ENCODE peak calls at places on chromosomes 13 and 19, in five cellular contexts. One of them, this sample, is unnamed.

GRCh38 chr13:27481766-27482165 is 31.4 kb upstream of the MTIF3 start:
- DNase-seq in head of caudate nucleus: peak
- DNase-seq in B cell: no peak
- DNase-seq in fibroblast of the conjunctiva: no peak
- DNase-seq in heart right ventricle: no peak
- DNase-seq in this sample: peak

GRCh38 chr13:42215578-42216421 is 56.2 kb upstream of the AKAP11 start:
- DNase-seq in head of caudate nucleus: peak
- DNase-seq in B cell: no peak
- DNase-seq in fibroblast of the conjunctiva: peak
- DNase-seq in heart right ventricle: no peak
- DNase-seq in this sample: peak

GRCh38 chr13:113582841-113583631 is 1.5 kb upstream of the TFDP1 start:
- DNase-seq in head of caudate nucleus: no peak
- DNase-seq in B cell: no peak
- DNase-seq in fibroblast of the conjunctiva: no peak
- DNase-seq in heart right ventricle: no peak
- DNase-seq in this sample: no peak

GRCh38 chr19:3196933-3197205 is 11.1 kb downstream of the NCLN start:
- DNase-seq in head of caudate nucleus: no peak
- DNase-seq in B cell: no peak
- DNase-seq in fibroblast of the conjunctiva: no peak
- DNase-seq in heart right ventricle: no peak
- DNase-seq in this sample: no peak

GRCh38 chr19:51460164-51460992 is 2.1 kb upstream of the SIGLEC8 start:
- DNase-seq in head of caudate nucleus: no peak
- DNase-seq in B cell: no peak
- DNase-seq in fibroblast of the conjunctiva: no peak
- DNase-seq in heart right ventricle: no peak
- DNase-seq in this sample: peak

GRCh38 chr13:44874886-44875630 is 114.2 kb downstream of the NUFIP1 start:
- DNase-seq in head of caudate nucleus: no peak
- DNase-seq in B cell: no peak
- DNase-seq in fibroblast of the conjunctiva: no peak
- DNase-seq in heart right ventricle: no peak
- DNase-seq in this sample: no peak

GRCh38 chr13:65724261-65724660 is 1505.9 kb downstream of the PCDH9 start:
- DNase-seq in head of caudate nucleus: no peak
- DNase-seq in B cell: no peak
- DNase-seq in fibroblast of the conjunctiva: peak
- DNase-seq in heart right ventricle: no peak
- DNase-seq in this sample: no peak

GRCh38 chr19:4624733-4625362 is 14.5 kb upstream of the TNFAIP8L1 start:
- DNase-seq in head of caudate nucleus: no peak
- DNase-seq in B cell: no peak
- DNase-seq in fibroblast of the conjunctiva: no peak
- DNase-seq in heart right ventricle: no peak
- DNase-seq in this sample: no peak

GRCh38 chr13:112692104-112692503 is 2.3 kb downstream of the ATP11A start:
- DNase-seq in head of caudate nucleus: no peak
- DNase-seq in B cell: no peak
- DNase-seq in fibroblast of the conjunctiva: no peak
- DNase-seq in heart right ventricle: no peak
- DNase-seq in this sample: no peak

GRCh38 chr19:5060591-5061339 is 91.9 kb downstream of the KDM4B start:
- DNase-seq in head of caudate nucleus: no peak
- DNase-seq in B cell: no peak
- DNase-seq in fibroblast of the conjunctiva: no peak
- DNase-seq in heart right ventricle: no peak
- DNase-seq in this sample: no peak

GRCh38 chr13:95620498-95621140 is 23.9 kb downstream of the DZIP1 start:
- DNase-seq in head of caudate nucleus: no peak
- DNase-seq in B cell: no peak
- DNase-seq in fibroblast of the conjunctiva: no peak
- DNase-seq in heart right ventricle: no peak
- DNase-seq in this sample: no peak

GRCh38 chr13:94825507-94825906 is 113.2 kb upstream of the SOX21 start:
- DNase-seq in head of caudate nucleus: peak
- DNase-seq in B cell: no peak
- DNase-seq in fibroblast of the conjunctiva: peak
- DNase-seq in heart right ventricle: peak
- DNase-seq in this sample: no peak

GRCh38 chr13:20945952-20946383 is 43.4 kb upstream of the XPO4 start:
- DNase-seq in head of caudate nucleus: no peak
- DNase-seq in B cell: no peak
- DNase-seq in fibroblast of the conjunctiva: no peak
- DNase-seq in heart right ventricle: no peak
- DNase-seq in this sample: no peak

GRCh38 chr19:19053508-19054314 is 10.1 kb upstream of the SLC25A42 start:
- DNase-seq in head of caudate nucleus: peak
- DNase-seq in B cell: peak
- DNase-seq in fibroblast of the conjunctiva: peak
- DNase-seq in heart right ventricle: peak
- DNase-seq in this sample: peak

GRCh38 chr13:95275322-95276118 is 25.7 kb downstream of the ABCC4 start:
- DNase-seq in head of caudate nucleus: no peak
- DNase-seq in B cell: no peak
- DNase-seq in fibroblast of the conjunctiva: no peak
- DNase-seq in heart right ventricle: no peak
- DNase-seq in this sample: no peak

GRCh38 chr13:100815476-100816046 is 141.0 kb upstream of the TMTC4 start:
- DNase-seq in head of caudate nucleus: no peak
- DNase-seq in B cell: no peak
- DNase-seq in fibroblast of the conjunctiva: no peak
- DNase-seq in heart right ventricle: no peak
- DNase-seq in this sample: no peak

GRCh38 chr13:61052175-61052574 is 363.5 kb downstream of the PCDH20 start:
- DNase-seq in head of caudate nucleus: no peak
- DNase-seq in B cell: no peak
- DNase-seq in fibroblast of the conjunctiva: no peak
- DNase-seq in heart right ventricle: no peak
- DNase-seq in this sample: no peak

GRCh38 chr13:50760751-50761150 is 82.7 kb downstream of the DLEU7 start:
- DNase-seq in head of caudate nucleus: no peak
- DNase-seq in B cell: no peak
- DNase-seq in fibroblast of the conjunctiva: no peak
- DNase-seq in heart right ventricle: no peak
- DNase-seq in this sample: no peak

GRCh38 chr13:99260216-99260615 is 2.0 kb upstream of the GPR18 start:
- DNase-seq in head of caudate nucleus: no peak
- DNase-seq in B cell: no peak
- DNase-seq in fibroblast of the conjunctiva: no peak
- DNase-seq in heart right ventricle: no peak
- DNase-seq in this sample: no peak

GRCh38 chr19:40650749-40651305 is 39.6 kb downstream of the NUMBL start:
- DNase-seq in head of caudate nucleus: no peak
- DNase-seq in B cell: no peak
- DNase-seq in fibroblast of the conjunctiva: peak
- DNase-seq in heart right ventricle: no peak
- DNase-seq in this sample: no peak

This sample was measured in Karpas-422.